ENCODE peak calls at places on chromosomes 12 and 14, in four cellular contexts. D is A549, B is GM12878, M is K562. T is an unnamed sample.

GRCh38 chr12:49619286-49619685 is 4.1 kb upstream of the PRPF40B start:
- DNase-seq in M (no peak), D (no peak), B (no peak), T (no peak)

GRCh38 chr12:42094277-42094676 is 50.4 kb downstream of the GXYLT1 start:
- DNase-seq in D (peak; percentile 31), M (no peak), B (no peak), T (no peak)

GRCh38 chr12:4148418-4149056 is 125.0 kb upstream of the CCND2 start:
- DNase-seq in M (no peak), B (peak; percentile 93), D (no peak), T (no peak)

GRCh38 chr12:56462565-56462964 is 5.8 kb upstream of the SPRYD4 start:
- DNase-seq in M (no peak), B (no peak), D (no peak), T (no peak)

GRCh38 chr12:60174476-60174875 is 578.6 kb downstream of the SLC16A7 start:
- DNase-seq in D (no peak), M (no peak), B (no peak), T (no peak)

GRCh38 chr14:101628471-101628966 is 67.2 kb downstream of the DIO3 start:
- DNase-seq in D (peak; percentile 84), B (no peak), M (peak; percentile 84), T (peak; percentile 25)

GRCh38 chr12:115464673-115465060 is 780.7 kb upstream of the TBX3 start:
- DNase-seq in M (no peak), D (no peak), B (no peak), T (no peak)

GRCh38 chr14:68736519-68736918 is 56.3 kb downstream of the ZFP36L1 start:
- DNase-seq in B (no peak), M (no peak), D (no peak), T (no peak)

GRCh38 chr12:55720894-55721444 is 776 bp downstream of the RDH5 start:
- DNase-seq in M (no peak), B (no peak), D (peak; percentile 80), T (peak; percentile 55)

GRCh38 chr14:89856871-89857345 is 97.6 kb downstream of the EFCAB11 start:
- DNase-seq in B (no peak), M (no peak), D (peak; percentile 25), T (no peak)

GRCh38 chr12:128705140-128705539 is 118.6 kb downstream of the SLC15A4 start:
- DNase-seq in B (no peak), D (no peak), M (no peak), T (no peak)

GRCh38 chr12:128711486-128711885 is 112.3 kb downstream of the SLC15A4 start:
- DNase-seq in B (no peak), M (no peak), D (no peak), T (no peak)

GRCh38 chr12:128708789-128709188 is 115.0 kb downstream of the SLC15A4 start:
- DNase-seq in D (no peak), M (no peak), B (no peak), T (no peak)

GRCh38 chr12:128712622-128713021 is 111.1 kb downstream of the SLC15A4 start:
- DNase-seq in M (no peak), D (no peak), B (no peak), T (no peak)

GRCh38 chr12:128707488-128707887 is 116.3 kb downstream of the SLC15A4 start:
- DNase-seq in B (no peak), M (peak; percentile 79), D (no peak), T (no peak)
- TF ChIP-seq CHD4 in B (no peak), M (no peak), D (no peak), T (no peak)

GRCh38 chr12:52867636-52868035 is 18.8 kb upstream of the KRT78 start:
- DNase-seq in B (no peak), M (no peak), D (peak; percentile 76), T (no peak)
- TF ChIP-seq KDM1A in B (no peak), M (no peak), D (no peak), T (no peak)

GRCh38 chr12:131511391-131511802 is 199.5 kb upstream of the SFSWAP start:
- DNase-seq in D (peak; percentile 14), M (no peak), B (peak; percentile 73), T (no peak)
- TF ChIP-seq CHD4 in D (no peak), M (no peak), B (no peak), T (no peak)

GRCh38 chr14:53621433-53621832 is 335.2 kb downstream of the BMP4 start:
- DNase-seq in B (no peak), M (no peak), D (no peak), T (no peak)

GRCh38 chr14:53620890-53621289 is 335.7 kb downstream of the BMP4 start:
- DNase-seq in D (no peak), B (no peak), M (no peak), T (no peak)

GRCh38 chr14:53619625-53620324 is 336.9 kb downstream of the BMP4 start:
- DNase-seq in D (no peak), M (no peak), B (no peak), T (no peak)

GRCh38 chr14:53621986-53622385 is 334.6 kb downstream of the BMP4 start:
- DNase-seq in D (no peak), M (no peak), B (no peak), T (no peak)

DNA sequence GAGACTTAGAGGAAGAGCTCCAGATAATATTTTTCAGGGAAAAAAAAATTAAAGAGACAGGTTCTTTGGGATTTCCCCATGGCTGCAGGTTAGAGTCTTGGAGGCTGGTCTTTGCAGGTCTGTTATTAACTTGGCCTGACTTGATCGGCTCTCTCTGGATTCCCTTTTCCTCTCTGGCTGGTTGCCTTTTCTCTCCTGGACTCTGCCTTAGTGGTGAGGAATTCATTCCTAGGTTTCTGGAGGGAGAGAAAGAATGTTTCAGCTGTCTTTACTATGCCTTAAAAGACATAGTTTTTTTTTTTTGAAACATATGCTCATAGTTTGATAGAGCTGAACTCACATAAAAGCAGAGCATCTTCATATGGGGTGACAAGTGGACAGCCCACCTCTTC is 336.3 kb downstream of the BMP4 start:
- DNase-seq in D (no peak), B (no peak), M (no peak), T (no peak)
- TF ChIP-seq KDM1A in D (no peak), B (no peak), M (no peak), T (no peak)

DNA sequence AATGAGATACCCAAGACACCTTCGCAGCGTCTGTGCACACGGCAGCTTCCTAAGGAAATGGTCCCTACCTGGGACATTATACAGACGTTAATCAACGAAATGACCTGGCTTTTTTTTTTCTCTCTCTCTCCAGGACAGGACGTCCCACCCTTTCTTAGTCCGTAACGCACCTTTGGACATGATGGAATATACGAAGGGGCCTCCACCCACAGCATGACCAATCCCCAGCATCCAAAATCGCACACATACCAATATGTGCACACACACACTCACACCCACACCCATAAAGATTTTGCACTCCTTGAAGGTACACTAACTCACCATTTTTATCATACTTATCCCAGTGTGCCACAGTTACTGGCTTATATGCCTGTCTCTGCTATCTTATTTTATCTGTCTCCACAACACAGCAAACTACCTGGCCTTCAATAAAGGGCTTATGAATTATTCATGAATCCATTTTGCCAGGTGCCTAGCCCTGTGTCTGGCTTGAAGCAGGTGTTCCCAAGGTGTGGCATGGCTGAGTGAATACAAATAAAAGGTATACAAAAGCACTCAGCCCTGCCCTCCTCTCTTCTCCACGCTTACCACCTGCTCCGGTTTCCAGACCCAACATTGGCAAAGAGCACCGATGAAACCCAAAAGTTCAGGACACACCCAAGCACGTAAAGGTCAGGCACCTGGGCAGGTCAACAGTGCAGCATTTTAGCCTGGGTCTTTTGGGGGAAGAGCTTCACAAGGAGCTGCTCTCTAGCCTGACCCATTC is 2.2 kb downstream of the SCNN1A start:
- DNase-seq in D (no peak), M (no peak), B (no peak), T (no peak)
- TF ChIP-seq CHD4 in D (no peak), M (no peak), B (no peak), T (no peak)

DNA sequence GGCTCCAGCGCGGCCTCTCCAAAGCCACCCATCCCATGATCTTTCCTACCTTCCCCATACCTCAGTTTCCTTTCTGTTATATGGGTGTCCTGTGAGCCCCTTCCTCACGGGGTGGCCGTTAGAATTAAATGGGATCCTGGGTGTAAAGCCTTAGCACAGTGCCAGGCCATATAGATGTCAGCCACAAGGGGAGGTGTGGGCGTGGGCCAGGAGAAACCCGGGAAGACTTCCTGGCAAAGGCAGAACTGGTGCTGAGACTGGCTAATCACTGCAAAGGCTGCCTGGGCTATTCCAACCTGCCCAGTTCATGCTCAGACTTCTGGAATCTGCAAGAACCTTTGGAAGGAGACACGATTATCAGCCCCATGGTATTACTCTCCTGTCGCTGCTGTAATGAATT is 11.0 kb upstream of the NCOR2 start:
- DNase-seq in D (no peak), M (no peak), B (no peak), T (no peak)
- TF ChIP-seq KDM1A in D (no peak), M (no peak), B (no peak), T (no peak)

DNA sequence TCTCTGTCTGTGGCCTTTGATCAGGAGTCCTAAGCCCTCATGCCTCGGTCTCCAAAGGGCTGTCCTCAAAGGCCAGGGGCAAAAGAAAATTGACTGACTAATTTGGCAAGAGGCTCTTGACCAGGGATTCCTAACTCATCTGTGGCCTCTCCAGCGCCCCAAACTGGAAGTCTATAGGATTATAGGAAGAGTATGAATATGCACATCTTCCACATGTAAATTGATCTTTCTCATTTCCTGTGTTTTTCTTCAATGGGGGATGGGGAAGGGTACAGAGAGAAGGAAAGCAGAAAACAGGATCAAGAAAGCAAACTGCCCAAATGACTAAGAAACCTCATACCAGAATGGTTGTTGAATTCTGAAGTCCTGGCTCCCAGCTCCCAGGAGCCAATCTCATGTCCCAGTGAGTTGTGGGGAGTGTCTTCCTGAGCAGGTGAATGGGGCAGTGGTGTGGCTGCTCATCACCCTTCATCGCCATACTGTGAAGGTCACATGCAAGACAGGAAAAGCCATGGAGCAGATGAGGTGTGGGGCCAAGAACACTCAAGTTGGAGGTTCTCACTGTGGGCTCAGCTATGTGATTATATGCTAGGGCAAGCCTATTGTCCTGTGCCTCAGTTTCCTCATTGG is 16.7 kb upstream of the TSPAN11 start:
- DNase-seq in B (no peak), M (no peak), D (no peak), T (no peak)
- TF ChIP-seq CHD4 in B (no peak), M (no peak), D (no peak), T (no peak)